ENCODE peak calls at places on chromosomes 13 and 19, in seven cellular contexts. One of them, this sample, is unnamed.

GRCh38 chr13:99617474-99618255 is 116.4 kb downstream of the TM9SF2 start:
- DNase-seq in activated naive CD4-positive, alpha-beta T cell treated with anti-CD3 and anti-CD28 coated beads for 36 hours: peak; percentile 51
- DNase-seq in IMR-90: peak; percentile 38
- DNase-seq in C1 segment of cervical spinal cord: no peak
- DNase-seq in Peyer's patch: no peak
- DNase-seq in GM18507: no peak
- DNase-seq in osteoblast: no peak
- DNase-seq in this sample: peak; percentile 65

GRCh38 chr19:29311391-29311790 is 98.4 kb upstream of the UQCRFS1 start:
- DNase-seq in activated naive CD4-positive, alpha-beta T cell treated with anti-CD3 and anti-CD28 coated beads for 36 hours: no peak
- DNase-seq in IMR-90: no peak
- DNase-seq in C1 segment of cervical spinal cord: peak; percentile 12
- DNase-seq in Peyer's patch: no peak
- DNase-seq in GM18507: no peak
- DNase-seq in osteoblast: no peak
- DNase-seq in this sample: no peak

GRCh38 chr13:23146811-23147245 is 34.0 kb upstream of the SGCG start:
- DNase-seq in activated naive CD4-positive, alpha-beta T cell treated with anti-CD3 and anti-CD28 coated beads for 36 hours: no peak
- DNase-seq in IMR-90: peak; percentile 24
- DNase-seq in C1 segment of cervical spinal cord: no peak
- DNase-seq in Peyer's patch: no peak
- DNase-seq in GM18507: no peak
- DNase-seq in osteoblast: no peak
- DNase-seq in this sample: no peak

GRCh38 chr13:99380921-99381645 is 73.9 kb upstream of the GPR183 start:
- DNase-seq in activated naive CD4-positive, alpha-beta T cell treated with anti-CD3 and anti-CD28 coated beads for 36 hours: peak; percentile 91
- DNase-seq in IMR-90: peak; percentile 7
- DNase-seq in C1 segment of cervical spinal cord: no peak
- DNase-seq in Peyer's patch: no peak
- DNase-seq in GM18507: no peak
- DNase-seq in osteoblast: no peak
- DNase-seq in this sample: no peak

GRCh38 chr13:33229446-33230177 is 55.9 kb downstream of the STARD13 start:
- DNase-seq in activated naive CD4-positive, alpha-beta T cell treated with anti-CD3 and anti-CD28 coated beads for 36 hours: no peak
- DNase-seq in IMR-90: no peak
- DNase-seq in C1 segment of cervical spinal cord: peak; percentile 32
- DNase-seq in Peyer's patch: no peak
- DNase-seq in GM18507: no peak
- DNase-seq in osteoblast: no peak
- DNase-seq in this sample: peak; percentile 17

GRCh38 chr13:44368062-44368591 is 5.5 kb upstream of the SERP2 start:
- DNase-seq in activated naive CD4-positive, alpha-beta T cell treated with anti-CD3 and anti-CD28 coated beads for 36 hours: no peak
- DNase-seq in IMR-90: peak; percentile 71
- DNase-seq in C1 segment of cervical spinal cord: no peak
- DNase-seq in Peyer's patch: peak; percentile 63
- DNase-seq in GM18507: no peak
- DNase-seq in osteoblast: no peak
- DNase-seq in this sample: no peak

GRCh38 chr13:110580800-110581199 is 19.3 kb upstream of the RAB20 start:
- DNase-seq in activated naive CD4-positive, alpha-beta T cell treated with anti-CD3 and anti-CD28 coated beads for 36 hours: no peak
- DNase-seq in IMR-90: peak; percentile 33
- DNase-seq in C1 segment of cervical spinal cord: no peak
- DNase-seq in Peyer's patch: no peak
- DNase-seq in GM18507: no peak
- DNase-seq in osteoblast: no peak
- DNase-seq in this sample: peak; percentile 12

GRCh38 chr19:10009714-10010224 is 535 bp downstream of the COL5A3 start:
- DNase-seq in activated naive CD4-positive, alpha-beta T cell treated with anti-CD3 and anti-CD28 coated beads for 36 hours: no peak
- DNase-seq in IMR-90: no peak
- DNase-seq in C1 segment of cervical spinal cord: no peak
- DNase-seq in Peyer's patch: no peak
- DNase-seq in GM18507: no peak
- DNase-seq in osteoblast: peak; percentile 78
- DNase-seq in this sample: no peak

GRCh38 chr13:112623051-112623711 is 35.2 kb upstream of the TUBGCP3 start:
- DNase-seq in activated naive CD4-positive, alpha-beta T cell treated with anti-CD3 and anti-CD28 coated beads for 36 hours: no peak
- DNase-seq in IMR-90: no peak
- DNase-seq in C1 segment of cervical spinal cord: no peak
- DNase-seq in Peyer's patch: no peak
- DNase-seq in GM18507: no peak
- DNase-seq in osteoblast: no peak
- DNase-seq in this sample: no peak

GRCh38 chr13:105991622-105992254 is 543.7 kb downstream of the EFNB2 start:
- DNase-seq in activated naive CD4-positive, alpha-beta T cell treated with anti-CD3 and anti-CD28 coated beads for 36 hours: no peak
- DNase-seq in IMR-90: peak; percentile 80
- DNase-seq in C1 segment of cervical spinal cord: peak; percentile 31
- DNase-seq in Peyer's patch: no peak
- DNase-seq in GM18507: no peak
- DNase-seq in osteoblast: peak; percentile 81
- DNase-seq in this sample: peak; percentile 69

GRCh38 chr13:21075303-21076264 is 14.2 kb upstream of the LATS2 start:
- DNase-seq in activated naive CD4-positive, alpha-beta T cell treated with anti-CD3 and anti-CD28 coated beads for 36 hours: peak; percentile 38
- DNase-seq in IMR-90: no peak
- DNase-seq in C1 segment of cervical spinal cord: no peak
- DNase-seq in Peyer's patch: no peak
- DNase-seq in GM18507: no peak
- DNase-seq in osteoblast: peak; percentile 80
- DNase-seq in this sample: no peak

This sample was measured in ELR.